ENCODE peak calls at places on chromosomes 5 and 9, in seven cellular contexts. F, S, I, O, P, L and E are unnamed samples.

GRCh38 chr5:92548351-92548750 is 1032.7 kb downstream of the NR2F1-AS1 start:
- DNase-seq in L (no peak), O (no peak), P (peak; percentile 38), I (peak; percentile 25), F (no peak), S (no peak), E (no peak)

GRCh38 chr9:130893250-130894101 is 3.1 kb downstream of the QRFP start:
- DNase-seq in S (no peak), F (no peak), I (no peak), L (no peak), O (peak; percentile 55), P (peak; percentile 82), E (no peak)

GRCh38 chr5:165459232-165459631 is 1953.8 kb downstream of the MAT2B start:
- DNase-seq in S (no peak), P (no peak), F (no peak), I (no peak), L (no peak), O (no peak), E (no peak)

GRCh38 chr5:6904822-6905221 is 191.6 kb downstream of the TENT4A start:
- DNase-seq in S (no peak), I (no peak), O (no peak), F (no peak), L (no peak), P (no peak), E (no peak)

GRCh38 chr5:113331201-113331551 is 103.6 kb downstream of the TSSK1B start:
- DNase-seq in F (no peak), O (no peak), P (no peak), S (no peak), I (no peak), L (no peak), E (no peak)

GRCh38 chr9:114303977-114304376 is 18.9 kb upstream of the ORM1 start:
- DNase-seq in P (peak; percentile 11), L (no peak), I (no peak), O (no peak), S (no peak), F (no peak), E (no peak)

GRCh38 chr5:112692472-112692871 is 45.2 kb upstream of the APC start:
- DNase-seq in P (no peak), I (no peak), L (no peak), O (no peak), F (no peak), S (no peak), E (no peak)

GRCh38 chr9:30775236-30775635 is 1609.2 kb upstream of the ACO1 start:
- DNase-seq in S (no peak), F (no peak), O (no peak), P (no peak), L (no peak), I (no peak), E (no peak)

GRCh38 chr9:114914139-114914538 is 16.3 kb downstream of the TNFSF8 start:
- DNase-seq in F (no peak), P (no peak), L (no peak), I (no peak), O (no peak), S (no peak), E (no peak)

GRCh38 chr5:6676702-6677101 is 36.5 kb upstream of the TENT4A start:
- DNase-seq in O (no peak), I (peak; percentile 46), F (no peak), S (no peak), L (no peak), P (no peak), E (no peak)

GRCh38 chr9:114611516-114612271 is 603 bp downstream of the TMEM268 start:
- DNase-seq in F (peak; percentile 56), L (no peak), P (peak; percentile 89), O (peak; percentile 77), S (peak; percentile 32), I (peak; percentile 70), E (no peak)

GRCh38 chr9:97749928-97750327 is 52.8 kb upstream of the XPA start:
- DNase-seq in S (no peak), L (no peak), P (no peak), F (no peak), I (no peak), O (no peak), E (no peak)

GRCh38 chr9:20623021-20623747 is 885 bp upstream of the MLLT3 start:
- DNase-seq in P (peak; percentile 80), I (peak; percentile 28), O (peak; percentile 51), L (peak; percentile 22), F (no peak), S (peak; percentile 54), E (peak; percentile 49)

GRCh38 chr9:85258823-85259370 is 482.9 kb downstream of the AGTPBP1 start:
- DNase-seq in S (no peak), O (peak; percentile 40), L (no peak), F (peak; percentile 78), P (no peak), I (peak; percentile 73), E (no peak)

GRCh38 chr9:94031380-94031779 is 52.9 kb upstream of the PTPDC1 start:
- DNase-seq in L (no peak), O (no peak), S (no peak), F (no peak), P (no peak), I (no peak), E (no peak)

GRCh38 chr5:38602641-38603040 is 46.2 kb upstream of the LIFR start:
- DNase-seq in F (no peak), L (no peak), O (no peak), I (no peak), S (no peak), P (no peak), E (no peak)

GRCh38 chr5:55993628-55994501 is 898 bp downstream of the IL6ST start:
- DNase-seq in L (no peak), F (no peak), S (no peak), I (no peak), P (no peak), O (no peak), E (no peak)

GRCh38 chr5:61347088-61347487 is 15.0 kb downstream of the ZSWIM6 start:
- DNase-seq in S (no peak), L (no peak), O (no peak), I (no peak), F (no peak), P (no peak), E (no peak)

GRCh38 chr5:43367453-43367852 is 44.7 kb downstream of the CCL28 start:
- DNase-seq in O (no peak), S (no peak), L (no peak), F (no peak), P (no peak), I (no peak), E (no peak)

GRCh38 chr9:135978650-135979461 is 17.7 kb upstream of the UBAC1 start:
- DNase-seq in S (peak; percentile 44), I (no peak), L (no peak), O (no peak), P (no peak), F (no peak), E (peak; percentile 27)